ENCODE peak calls at places on chromosomes 2 and 18, in four cellular contexts. K, S, H and Y are unnamed samples.

GRCh38 chr2:3421541-3421940 is 42.0 kb downstream of the TRAPPC12 start:
- DNase-seq in K (no peak), S (no peak), H (no peak), Y (no peak)

GRCh38 chr18:40852406-40852805 is 1102.6 kb upstream of the PIK3C3 start:
- DNase-seq in K (no peak), S (no peak), H (no peak), Y (no peak)

GRCh38 chr2:197946562-197946961 is 142.2 kb downstream of the PLCL1 start:
- DNase-seq in K (no peak), S (no peak), H (no peak), Y (no peak)

GRCh38 chr2:204545861-204546773 is 842 bp downstream of the PARD3B start:
- DNase-seq in K (no peak), S (no peak), H (peak), Y (peak)

GRCh38 chr18:55402731-55403405 is 185.1 kb downstream of the TCF4 start:
- DNase-seq in K (no peak), S (no peak), H (no peak), Y (no peak)

GRCh38 chr18:46677609-46678470 is 20.8 kb upstream of the LOXHD1 start:
- DNase-seq in K (peak), S (no peak), H (no peak), Y (no peak)

GRCh38 chr2:106970471-106971261 is 84.7 kb upstream of the ST6GAL2 start:
- DNase-seq in K (peak), S (no peak), H (no peak), Y (no peak)

GRCh38 chr18:23995180-23995579 is 19.4 kb upstream of the TTC39C start:
- DNase-seq in K (no peak), S (no peak), H (no peak), Y (peak)

GRCh38 chr2:139600166-139600565 is 820.0 kb upstream of the NXPH2 start:
- DNase-seq in K (no peak), S (no peak), H (no peak), Y (no peak)

GRCh38 chr2:55862673-55863390 is 60.8 kb downstream of the EFEMP1 start:
- DNase-seq in K (peak), S (peak), H (no peak), Y (no peak)

GRCh38 chr2:218218409-218219185 is 1.6 kb downstream of the ARPC2 start:
- DNase-seq in K (no peak), S (no peak), H (no peak), Y (no peak)

GRCh38 chr2:97759727-97760407 is 46.5 kb downstream of the ZAP70 start:
- DNase-seq in K (no peak), S (no peak), H (no peak), Y (no peak)

GRCh38 chr2:101442042-101442666 is 32.8 kb downstream of the RFX8 start:
- DNase-seq in K (peak), S (no peak), H (no peak), Y (no peak)

GRCh38 chr2:132415256-132416079 is 1.1 kb upstream of the GPR39 start:
- DNase-seq in K (peak), S (no peak), H (peak), Y (no peak)

GRCh38 chr2:96527052-96527964 is 9.2 kb upstream of the ARID5A start:
- DNase-seq in K (no peak), S (no peak), H (peak), Y (peak)

GRCh38 chr2:85623991-85624390 is 8.0 kb downstream of the USP39 start:
- DNase-seq in K (no peak), S (no peak), H (no peak), Y (no peak)

GRCh38 chr2:157684940-157685466 is 56.3 kb upstream of the ACVR1C start:
- DNase-seq in K (no peak), S (no peak), H (no peak), Y (no peak)

GRCh38 chr2:65666156-65666725 is 233.8 kb upstream of the SPRED2 start:
- DNase-seq in K (peak), S (no peak), H (no peak), Y (no peak)

GRCh38 chr18:58501033-58501432 is 127.9 kb downstream of the ALPK2 start:
- DNase-seq in K (no peak), S (no peak), H (no peak), Y (no peak)

GRCh38 chr18:65938592-65939372 is 188.0 kb downstream of the CDH7 start:
- DNase-seq in K (no peak), S (no peak), H (no peak), Y (peak)

GRCh38 chr2:26770986-26771586 is 7.0 kb downstream of the SLC35F6 start:
- DNase-seq in K (peak), S (no peak), H (no peak), Y (no peak)

GRCh38 chr2:144582651-144583361 is 62.9 kb upstream of the ZEB2 start:
- DNase-seq in K (no peak), S (no peak), H (no peak), Y (no peak)

GRCh38 chr2:10022041-10022421 is 21.3 kb upstream of the KLF11 start:
- DNase-seq in K (no peak), S (no peak), H (no peak), Y (no peak)

GRCh38 chr2:148982282-148982681 is 56.2 kb upstream of the LYPD6B start:
- DNase-seq in K (peak), S (no peak), H (no peak), Y (no peak)

GRCh38 chr2:28564346-28564745 is 68.5 kb downstream of the PLB1 start:
- DNase-seq in K (no peak), S (no peak), H (peak), Y (no peak)

GRCh38 chr2:80074321-80074720 is 230.2 kb downstream of the LRRTM1 start:
- DNase-seq in K (no peak), S (no peak), H (no peak), Y (no peak)

GRCh38 chr2:136072616-136073015 is 45.3 kb downstream of the CXCR4 start:
- DNase-seq in K (no peak), S (no peak), H (no peak), Y (no peak)

GRCh38 chr2:133324150-133324561 is 244.1 kb downstream of the NCKAP5 start:
- DNase-seq in K (peak), S (no peak), H (no peak), Y (no peak)

GRCh38 chr2:96872591-96873349 is 2.9 kb upstream of the SEMA4C start:
- DNase-seq in K (no peak), S (no peak), H (no peak), Y (no peak)

GRCh38 chr18:58991127-58991798 is 126.6 kb downstream of the ZNF532 start:
- DNase-seq in K (no peak), S (no peak), H (no peak), Y (no peak)

GRCh38 chr2:19776941-19777514 is 124.8 kb downstream of the TTC32 start:
- DNase-seq in K (no peak), S (no peak), H (no peak), Y (no peak)

GRCh38 chr2:230661072-230661957 is 51.3 kb upstream of the CAB39 start:
- DNase-seq in K (no peak), S (no peak), H (no peak), Y (no peak)

GRCh38 chr2:20139828-20140227 is 85.1 kb downstream of the SDC1 start:
- DNase-seq in K (no peak), S (no peak), H (no peak), Y (peak)

GRCh38 chr18:28110924-28111323 is 66.0 kb downstream of the CDH2 start:
- DNase-seq in K (no peak), S (no peak), H (no peak), Y (no peak)

GRCh38 chr2:230881840-230882239 is 17.1 kb downstream of the ITM2C start:
- DNase-seq in K (no peak), S (no peak), H (no peak), Y (no peak)

GRCh38 chr2:24875901-24876300 is 44.1 kb downstream of the ADCY3 start:
- DNase-seq in K (no peak), S (no peak), H (no peak), Y (no peak)

GRCh38 chr2:88903744-88904353 is 212.4 kb downstream of the RPIA start:
- DNase-seq in K (peak), S (no peak), H (no peak), Y (no peak)

GRCh38 chr18:63850010-63850409 is 37.5 kb upstream of the SERPINB2 start:
- DNase-seq in K (peak), S (no peak), H (no peak), Y (peak)
- TF ChIP-seq CTCF in K (peak), S (no peak), H (peak), Y (peak)

GRCh38 chr2:239425496-239426098 is 24.8 kb upstream of the HDAC4 start:
- DNase-seq in K (no peak), S (no peak), H (no peak), Y (no peak)
- TF ChIP-seq CTCF in K (no peak), S (no peak), H (no peak), Y (no peak)

GRCh38 chr18:50194623-50195532 is at the start of gene MYO5B:
- DNase-seq in K (no peak), S (no peak), H (peak), Y (peak)
- TF ChIP-seq CTCF in K (no peak), S (peak), H (peak), Y (no peak)

GRCh38 chr2:53422979-53423378 is 344.6 kb upstream of the CHAC2 start:
- DNase-seq in K (peak), S (no peak), H (no peak), Y (peak)
- TF ChIP-seq CTCF in K (peak), S (peak), H (peak), Y (peak)

GRCh38 chr2:159168707-159169106 is 117.8 kb downstream of the WDSUB1 start:
- DNase-seq in K (peak), S (no peak), H (no peak), Y (no peak)
- TF ChIP-seq CTCF in K (peak), S (peak), H (peak), Y (no peak)